ENCODE peak calls at places on chromosome 12, in six cellular contexts. N, M, S, A, C and K are unnamed samples.

GRCh38 chr12:71455028-71455737 is 15.6 kb downstream of the LGR5 start:
- DNase-seq in N (no peak), M (no peak), S (no peak), A (no peak), C (no peak), K (no peak)

GRCh38 chr12:110639336-110640178 is 25.6 kb downstream of the TCTN1 start:
- DNase-seq in N (no peak), M (no peak), S (peak; percentile 73), A (peak; percentile 81), C (peak; percentile 38), K (no peak)

GRCh38 chr12:74111688-74112360 is 425.8 kb upstream of the ATXN7L3B start:
- DNase-seq in N (no peak), M (peak; percentile 24), S (peak; percentile 46), A (no peak), C (no peak), K (peak; percentile 51)

GRCh38 chr12:106114084-106115068 is 24.4 kb downstream of the NUAK1 start:
- DNase-seq in N (no peak), M (no peak), S (no peak), A (peak; percentile 65), C (no peak), K (peak; percentile 83)

GRCh38 chr12:32896438-32897275 is at the start of gene PKP2:
- DNase-seq in N (peak; percentile 72), M (peak; percentile 69), S (peak; percentile 17), A (no peak), C (peak; percentile 77), K (peak; percentile 56)

GRCh38 chr12:10320643-10321042 is 13.0 kb downstream of the KLRD1 start:
- DNase-seq in N (peak; percentile 15), M (no peak), S (no peak), A (no peak), C (no peak), K (no peak)

GRCh38 chr12:57726884-57727757 is 11.4 kb downstream of the AGAP2 start:
- DNase-seq in N (peak; percentile 36), M (no peak), S (peak; percentile 33), A (peak; percentile 25), C (peak; percentile 32), K (no peak)

GRCh38 chr12:58302487-58303011 is 361.2 kb downstream of the ATP23 start:
- DNase-seq in N (no peak), M (no peak), S (no peak), A (no peak), C (no peak), K (peak; percentile 42)

GRCh38 chr12:2563709-2564108 is 231.1 kb upstream of the FKBP4 start:
- DNase-seq in N (no peak), M (no peak), S (no peak), A (peak; percentile 6), C (no peak), K (no peak)

GRCh38 chr12:15693233-15693911 is 95.8 kb downstream of the EPS8 start:
- DNase-seq in N (no peak), M (no peak), S (peak; percentile 68), A (peak; percentile 76), C (no peak), K (no peak)

GRCh38 chr12:55997535-55997859 is 421 bp downstream of the SUOX start:
- DNase-seq in N (no peak), M (no peak), S (no peak), A (no peak), C (no peak), K (no peak)

GRCh38 chr12:113403435-113404415 is at the start of gene SDS:
- DNase-seq in N (no peak), M (no peak), S (peak; percentile 28), A (peak; percentile 37), C (no peak), K (no peak)

GRCh38 chr12:5965950-5966383 is 20.9 kb upstream of the ANO2 start:
- DNase-seq in N (peak; percentile 57), M (peak; percentile 41), S (peak; percentile 47), A (peak; percentile 57), C (peak; percentile 70), K (peak; percentile 66)

GRCh38 chr12:104154806-104155205 is 16.8 kb upstream of the NFYB start:
- DNase-seq in N (no peak), M (no peak), S (no peak), A (no peak), C (no peak), K (no peak)

GRCh38 chr12:24195063-24195462 is 245.6 kb upstream of the SOX5 start:
- DNase-seq in N (no peak), M (no peak), S (no peak), A (no peak), C (no peak), K (no peak)

GRCh38 chr12:4997939-4998338 is 45.7 kb upstream of the KCNA5 start:
- DNase-seq in N (no peak), M (no peak), S (peak; percentile 77), A (peak; percentile 99), C (no peak), K (peak; percentile 26)

GRCh38 chr12:14238224-14238792 is 127.2 kb upstream of the ATF7IP start:
- DNase-seq in N (no peak), M (no peak), S (peak; percentile 57), A (peak; percentile 41), C (no peak), K (peak; percentile 39)

GRCh38 chr12:78035913-78036658 is 205.4 kb downstream of the NAV3 start:
- DNase-seq in N (no peak), M (no peak), S (peak; percentile 41), A (peak; percentile 25), C (no peak), K (no peak)